ENCODE peak calls at places on chromosomes 3 and 15, in seven cellular contexts. H is left ventricle myocardium inferior, Z is cardiac muscle cell, N is esophagus squamous epithelium, L is OCI-LY7, U is body of pancreas, G is right lobe of liver. W is an unnamed sample. For H3K4me1, the result is how much of the 10 kb centered on the place peaks cover.

GRCh38 chr3:105835606-105836005 is 33.2 kb downstream of the CBLB start:
- DNase-seq in G (no peak), L (no peak), H (no peak), Z (no peak), N (no peak), U (no peak), W (no peak)

GRCh38 chr15:60568301-60568742 is 89.4 kb upstream of the ICE2 start:
- DNase-seq in U (no peak), Z (no peak), L (peak), H (no peak), G (peak), N (no peak), W (no peak)

GRCh38 chr3:54322354-54322753 is 200.0 kb downstream of the CACNA2D3 start:
- DNase-seq in H (no peak), G (peak), Z (no peak), U (peak), N (no peak), L (no peak), W (no peak)

GRCh38 chr15:69903476-69904295 is 194.0 kb downstream of the TLE3 start:
- DNase-seq in N (no peak), G (no peak), Z (peak), L (no peak), H (no peak), U (no peak), W (no peak)

GRCh38 chr3:42149537-42150426 is 58.6 kb downstream of the TRAK1 start:
- DNase-seq in G (no peak), N (no peak), Z (no peak), U (peak), L (no peak), H (no peak), W (peak)

GRCh38 chr3:65231544-65231943 is 543.7 kb upstream of the ADAMTS9 start:
- DNase-seq in U (no peak), Z (no peak), N (no peak), L (no peak), H (no peak), G (no peak), W (no peak)

GRCh38 chr3:135803291-135803690 is 162.2 kb upstream of the PPP2R3A start:
- DNase-seq in H (no peak), L (no peak), G (no peak), U (no peak), Z (no peak), N (no peak), W (no peak)

GRCh38 chr3:45673273-45673672 is 15.9 kb upstream of the SACM1L start:
- DNase-seq in Z (no peak), U (no peak), N (no peak), H (no peak), L (no peak), G (no peak), W (no peak)

GRCh38 chr3:128369881-128370642 is 96.6 kb downstream of the DNAJB8 start:
- DNase-seq in Z (no peak), N (no peak), U (no peak), G (no peak), L (peak), H (peak), W (peak)

GRCh38 chr3:81871358-81872152 is 110.1 kb upstream of the GBE1 start:
- DNase-seq in L (no peak), H (no peak), N (no peak), Z (peak), U (no peak), G (peak), W (no peak)

GRCh38 chr3:139982404-139982803 is 47.4 kb downstream of the CLSTN2 start:
- DNase-seq in L (no peak), H (no peak), G (no peak), Z (peak), N (no peak), U (no peak), W (no peak)

GRCh38 chr3:47441796-47442551 is 33.8 kb downstream of the SCAP start:
- DNase-seq in H (no peak), U (no peak), N (no peak), L (no peak), G (no peak), Z (no peak), W (no peak)

GRCh38 chr15:26882112-26882511 is 15.2 kb downstream of the GABRA5 start:
- DNase-seq in L (no peak), G (no peak), N (no peak), U (no peak), Z (no peak), H (no peak), W (no peak)

GRCh38 chr3:115100172-115100571 is 46.9 kb downstream of the ZBTB20 start:
- DNase-seq in H (no peak), N (no peak), L (peak), Z (peak), U (peak), G (no peak), W (no peak)

GRCh38 chr15:39172380-39173281 is 408.2 kb upstream of the THBS1 start:
- DNase-seq in U (peak), N (no peak), G (no peak), L (no peak), H (peak), Z (peak), W (no peak)

GRCh38 chr3:27193056-27193455 is 176.1 kb downstream of the NEK10 start:
- DNase-seq in H (no peak), N (no peak), G (no peak), U (no peak), Z (no peak), L (no peak), W (no peak)

GRCh38 chr3:27252646-27253045 is 116.5 kb downstream of the NEK10 start:
- DNase-seq in L (no peak), Z (no peak), G (no peak), U (no peak), H (no peak), N (no peak), W (no peak)

GRCh38 chr3:159266779-159267178 is 464.9 kb downstream of the MFSD1 start:
- DNase-seq in L (peak), G (no peak), Z (peak), H (no peak), N (no peak), U (no peak), W (no peak)
- TF ChIP-seq CTCF in L (peak), G (peak), Z (peak), H (peak), N (peak), U (peak), W (peak)

DNA sequence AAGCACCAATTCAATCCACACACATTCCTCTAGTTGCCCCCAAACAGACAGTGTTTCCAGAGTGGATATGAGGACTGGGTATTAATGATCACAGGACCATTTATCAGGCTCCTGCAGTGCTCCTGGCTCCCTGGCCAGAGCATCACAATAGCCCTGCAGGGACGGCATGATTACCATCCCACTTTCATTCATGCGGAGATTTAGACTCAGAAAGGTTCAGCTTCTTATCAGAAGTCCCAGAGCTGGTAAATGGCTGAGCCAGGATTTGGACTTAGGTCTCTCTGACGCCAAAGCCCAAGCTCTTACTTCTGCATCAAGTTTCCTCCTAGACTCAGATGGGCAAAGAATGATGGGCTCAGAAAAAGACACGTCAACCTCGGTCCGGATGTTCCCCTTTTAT is 2.9 kb upstream of the EPHB3 start:
- DNase-seq in L (no peak), U (no peak), N (no peak), G (no peak), Z (no peak), H (no peak), W (peak)
- H3K4me1 ChIP-seq in L (under half), U (under half), N (under half), G (under half), Z (under half), H (under half), W (under half)

GRCh38 chr3:98359993-98360675 is 6.5 kb downstream of the OR5K4 start:
- DNase-seq in H (no peak), G (no peak), U (no peak), Z (no peak), N (no peak), L (peak), W (no peak)
- TF ChIP-seq CTCF in H (no peak), G (no peak), U (no peak), Z (no peak), N (no peak), L (peak), W (no peak)

GRCh38 chr3:129614927-129615363 is 8.5 kb upstream of the PLXND1 start:
- DNase-seq in H (peak), G (peak), N (no peak), L (no peak), U (no peak), Z (peak), W (peak)
- H3K4me1 ChIP-seq in H (half or more), G (under half), N (half or more), L (under half), U (under half), Z (under half), W (half or more)

DNA sequence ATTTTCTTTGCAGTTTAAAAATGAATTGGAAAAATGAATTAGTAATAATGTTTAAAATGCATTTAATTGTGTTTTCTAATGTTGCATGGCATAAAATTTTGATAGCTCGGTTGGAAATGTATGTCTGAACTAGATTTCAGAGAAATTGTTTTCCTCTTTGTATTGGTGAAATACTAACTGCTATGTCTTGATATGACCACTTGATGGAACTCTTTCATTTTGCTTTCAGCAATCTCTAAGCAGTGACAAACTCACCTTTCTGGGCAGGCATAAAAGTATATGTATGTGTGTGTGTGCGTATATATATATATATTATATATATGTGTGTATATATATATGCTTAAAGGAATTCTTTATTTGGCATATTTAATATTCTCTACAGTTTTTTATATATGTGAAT is 239.3 kb upstream of the ZNF717 start:
- DNase-seq in L (peak), Z (peak), N (no peak), H (no peak), G (no peak), U (no peak), W (no peak)
- TF ChIP-seq CTCF in L (peak), Z (peak), N (no peak), H (peak), G (peak), U (peak), W (peak)

DNA sequence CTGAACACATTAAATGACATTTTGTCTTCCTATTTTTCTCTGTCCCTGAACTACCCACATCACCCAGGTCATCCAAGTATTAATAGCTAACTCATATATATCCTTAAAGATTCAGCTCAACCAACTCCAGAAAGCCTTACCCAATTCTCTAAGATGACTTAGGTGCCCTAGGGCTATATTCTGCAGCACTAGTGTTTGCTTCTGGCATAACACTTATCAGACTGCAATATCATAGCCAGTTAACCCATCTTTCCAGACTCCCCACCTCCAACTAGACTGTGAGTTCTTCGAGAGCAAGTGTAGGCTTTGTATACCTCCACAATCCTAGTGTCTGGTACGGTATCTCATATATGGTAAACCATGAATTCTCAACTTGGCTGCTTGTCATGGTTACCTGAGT is 50.7 kb downstream of the SST start:
- DNase-seq in Z (no peak), N (no peak), L (no peak), U (no peak), G (no peak), H (no peak), W (no peak)
- H3K4me1 ChIP-seq in Z (under half), N (under half), L (under half), U (under half), G (under half), H (under half), W (under half)

DNA sequence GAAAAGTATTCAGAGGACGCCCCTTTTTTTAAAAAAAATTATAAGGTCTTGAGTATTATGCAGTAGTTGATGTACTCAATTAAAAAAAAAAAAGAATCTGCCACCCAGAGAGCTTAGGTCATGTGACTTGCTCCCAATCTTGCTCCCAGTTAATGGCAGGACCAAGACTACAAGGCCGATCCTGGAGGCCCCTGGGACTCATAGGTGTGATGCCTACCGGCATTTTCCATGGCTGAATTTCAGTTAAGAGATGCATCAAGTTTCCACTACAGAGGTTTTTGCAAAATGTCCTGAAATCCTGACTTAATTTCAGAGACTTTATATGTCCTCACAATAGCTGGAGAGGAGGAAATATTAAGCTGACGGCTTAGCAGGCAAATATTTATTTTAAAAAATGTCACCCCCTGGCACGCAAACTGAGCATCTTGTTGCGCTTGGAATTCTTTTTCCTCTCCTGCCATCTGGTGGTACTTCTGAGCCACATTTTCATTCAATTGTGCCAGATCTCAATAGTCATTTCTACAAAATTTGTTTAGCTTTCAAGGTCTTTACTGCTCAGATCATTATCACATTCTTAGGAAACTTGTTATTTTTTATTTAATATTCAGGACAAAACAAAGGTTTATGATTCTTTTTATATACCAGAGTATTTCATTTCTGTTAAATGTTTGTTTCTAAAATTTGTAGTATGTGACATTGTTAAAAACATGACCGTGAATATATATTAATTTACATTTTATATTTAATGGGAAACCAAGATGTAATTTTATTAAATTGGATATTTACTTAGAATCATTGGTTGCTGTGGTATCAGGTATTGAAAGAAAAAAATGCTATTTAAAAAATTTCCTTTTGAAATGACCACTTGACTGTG is 189.1 kb upstream of the THRB start:
- DNase-seq in Z (peak), L (no peak), U (no peak), G (no peak), N (no peak), H (no peak), W (no peak)
- TF ChIP-seq CTCF in Z (peak), L (peak), U (peak), G (peak), N (peak), H (peak), W (peak)